ENCODE peak calls at places on chromosomes 2 and 18, in eight cellular contexts. A is fibroblast of lung, F is mammary epithelial cell, U is HepG2, K is MM.1S, P is H1, H is neural progenitor cell, I is GM23248. Q is an unnamed sample.

GRCh38 chr2:203982276-203982675 is 45.7 kb downstream of the ICOS start:
- DNase-seq in A (no peak), F (no peak), U (no peak), K (no peak), P (no peak), H (no peak), I (no peak), Q (no peak)

GRCh38 chr2:43323810-43324588 is 97.6 kb upstream of the ZFP36L2 start:
- DNase-seq in A (no peak), F (no peak), U (no peak), K (no peak), P (no peak), H (no peak), I (peak), Q (no peak)

GRCh38 chr18:61549411-61549810 is 216.2 kb downstream of the CDH20 start:
- DNase-seq in A (no peak), F (no peak), U (no peak), K (no peak), P (no peak), H (no peak), I (no peak), Q (no peak)

GRCh38 chr2:166090900-166091299 is 36.9 kb downstream of the SCN1A start:
- DNase-seq in A (peak), F (peak), U (no peak), K (no peak), P (no peak), H (no peak), I (no peak), Q (peak)

GRCh38 chr18:58862851-58863538 is 1.7 kb upstream of the ZNF532 start:
- DNase-seq in A (peak), F (peak), U (no peak), K (peak), P (no peak), H (peak), I (peak), Q (peak)

GRCh38 chr2:222338374-222338773 is 39.6 kb upstream of the PAX3 start:
- DNase-seq in A (no peak), F (no peak), U (no peak), K (no peak), P (no peak), H (no peak), I (no peak), Q (no peak)

GRCh38 chr2:1162768-1163584 is 212.3 kb downstream of the SNTG2 start:
- DNase-seq in A (no peak), F (no peak), U (no peak), K (no peak), P (no peak), H (no peak), I (no peak), Q (no peak)

GRCh38 chr2:134083548-134083947 is 170.3 kb upstream of the MGAT5 start:
- DNase-seq in A (no peak), F (no peak), U (no peak), K (no peak), P (no peak), H (no peak), I (no peak), Q (no peak)

GRCh38 chr2:150134223-150134858 is 353.1 kb downstream of the RND3 start:
- DNase-seq in A (peak), F (no peak), U (no peak), K (no peak), P (no peak), H (no peak), I (peak), Q (peak)

GRCh38 chr2:120861576-120862191 is 126.0 kb downstream of the GLI2 start:
- DNase-seq in A (peak), F (no peak), U (no peak), K (no peak), P (no peak), H (peak), I (no peak), Q (peak)

GRCh38 chr2:19837235-19837766 is 64.5 kb downstream of the TTC32 start:
- DNase-seq in A (no peak), F (no peak), U (no peak), K (no peak), P (no peak), H (no peak), I (no peak), Q (no peak)

DNA sequence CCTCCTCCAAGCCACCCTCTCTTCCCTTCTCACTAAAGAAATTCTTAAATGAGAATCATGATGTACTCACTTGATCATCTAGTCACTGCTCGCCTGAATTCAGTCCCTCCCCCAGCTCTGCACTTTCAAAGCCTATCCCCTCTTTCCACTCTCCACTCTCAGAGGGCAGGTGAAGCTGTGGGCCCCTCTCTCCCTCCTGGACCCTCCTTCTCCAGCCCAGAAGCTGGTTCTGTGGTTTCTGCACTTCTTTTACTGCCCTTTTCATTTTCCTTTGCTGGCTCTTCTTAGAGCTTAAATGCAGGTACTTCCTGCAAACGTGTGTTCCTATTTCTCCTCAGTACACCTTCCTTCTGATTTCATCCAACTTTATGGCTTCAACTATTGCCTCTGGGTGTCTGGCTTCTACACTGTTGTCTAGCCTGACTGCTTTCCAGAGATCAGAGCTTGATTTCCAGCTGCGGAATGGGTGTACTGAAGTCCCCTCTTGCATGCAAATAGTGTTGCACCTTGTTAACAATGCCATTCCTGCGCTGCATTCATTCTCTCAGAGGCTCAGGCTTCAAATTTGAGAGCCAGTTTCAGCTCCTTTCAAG is 15.2 kb upstream of the TXNDC2 start:
- DNase-seq in A (no peak), F (no peak), U (no peak), K (no peak), P (no peak), H (no peak), I (no peak), Q (no peak)
- H3K9ac ChIP-seq in A (no peak), F (no peak), U (no peak), K (no peak), P (no peak), H (no peak), I (peak), Q (no peak)

DNA sequence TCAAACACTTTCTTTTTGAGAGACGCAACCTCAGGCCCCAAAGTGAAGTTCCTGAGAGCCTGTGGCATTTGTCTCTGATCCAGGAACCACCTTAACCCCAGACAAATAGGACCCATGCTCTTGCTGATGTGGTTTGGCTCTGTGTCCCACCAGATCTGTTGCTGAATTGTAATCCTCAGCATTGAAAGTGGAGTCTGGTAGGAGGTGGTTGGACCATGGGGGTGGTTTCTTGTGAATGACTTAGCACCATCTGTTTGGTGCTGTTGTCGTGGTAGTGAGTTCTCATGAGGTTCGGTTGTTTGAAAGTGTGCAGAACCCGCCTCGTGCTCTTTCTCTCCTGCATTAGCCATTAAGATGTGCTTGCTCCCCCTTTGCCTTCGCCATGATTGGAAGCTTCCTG is 252.6 kb downstream of the FAM210A start:
- DNase-seq in A (peak), F (no peak), U (no peak), K (no peak), P (no peak), H (no peak), I (no peak), Q (no peak)
- H3K4me2 ChIP-seq in A (no peak), F (no peak), U (no peak), K (no peak), P (no peak), H (no peak), I (no peak), Q (no peak)

DNA sequence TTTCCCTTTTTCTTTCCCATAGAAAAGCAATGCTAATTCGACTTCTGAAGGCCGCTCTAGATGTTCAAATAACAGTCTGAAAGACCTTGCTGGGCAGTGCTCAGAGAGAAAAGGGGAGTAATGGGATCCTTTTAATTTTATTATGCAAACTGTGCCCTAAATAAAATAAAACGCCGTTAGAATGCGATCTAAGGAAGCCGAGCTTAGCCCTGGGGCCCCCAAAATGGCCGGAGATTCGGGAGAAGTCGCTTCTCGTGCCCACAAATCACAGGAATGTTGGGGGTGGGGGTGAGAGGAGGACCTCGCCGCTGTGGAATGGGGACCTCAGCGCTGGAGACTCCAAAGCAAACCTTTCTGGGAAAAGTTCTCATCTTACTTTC is 8.4 kb upstream of the POU3F3 start:
- DNase-seq in A (peak), F (no peak), U (no peak), K (no peak), P (no peak), H (peak), I (no peak), Q (no peak)
- TF ChIP-seq EZH2 in A (peak), F (no peak), U (no peak), K (no peak), P (no peak), H (peak), I (no peak), Q (no peak)

DNA sequence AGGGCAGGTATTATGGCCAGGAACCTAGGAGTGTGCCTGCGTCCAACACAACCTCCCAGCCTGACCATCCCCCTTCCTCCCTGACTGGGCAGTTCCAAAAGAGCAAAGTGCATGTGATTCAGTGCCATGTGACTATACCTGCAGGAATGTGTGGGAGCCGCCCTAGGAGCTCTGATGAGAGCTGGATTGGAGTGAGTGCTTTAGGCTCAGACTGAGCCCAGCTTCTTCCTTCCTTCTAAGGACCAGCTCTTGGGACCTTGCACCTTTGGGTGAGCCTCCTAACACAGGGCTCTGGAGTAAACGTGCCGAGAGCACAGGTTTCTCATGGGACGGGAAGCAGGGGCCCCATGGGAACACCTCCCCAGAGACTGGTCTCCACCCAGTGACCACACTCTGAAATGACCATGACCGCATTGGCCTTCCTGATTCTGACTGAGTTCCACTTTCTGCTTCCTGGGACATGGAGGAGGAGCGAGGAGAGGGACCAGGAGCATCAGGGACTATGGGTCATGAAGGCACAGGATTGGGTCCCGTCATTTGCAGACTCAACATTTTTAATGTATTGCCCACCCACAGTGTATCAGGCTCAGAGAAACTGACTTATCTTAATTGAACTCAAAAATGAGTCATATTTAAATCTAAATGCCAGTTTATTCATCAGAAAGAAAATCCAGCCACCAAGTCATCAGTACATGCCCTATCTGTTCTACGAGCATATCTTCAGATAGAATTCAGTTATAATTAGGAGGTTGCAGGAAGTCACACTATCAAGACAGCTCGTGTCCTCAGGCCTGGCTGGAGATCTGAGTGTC is 87.8 kb upstream of the BCL2L11 start:
- DNase-seq in A (peak), F (peak), U (peak), K (no peak), P (no peak), H (no peak), I (peak), Q (no peak)
- H3K9ac ChIP-seq in A (no peak), F (no peak), U (no peak), K (no peak), P (no peak), H (no peak), I (no peak), Q (no peak)

GRCh38 chr2:217851191-217852020 is 151.4 kb downstream of the TNS1 start:
- DNase-seq in A (peak), F (peak), U (no peak), K (no peak), P (no peak), H (no peak), I (peak), Q (peak)
- H3K4me2 ChIP-seq in A (no peak), F (no peak), U (no peak), K (no peak), P (no peak), H (no peak), I (peak), Q (peak)

GRCh38 chr2:81852651-81853050 is 1548.1 kb upstream of the LRRTM1 start:
- DNase-seq in A (no peak), F (no peak), U (no peak), K (no peak), P (no peak), H (no peak), I (no peak), Q (no peak)
- TF ChIP-seq EZH2 in A (no peak), F (no peak), U (no peak), K (no peak), P (no peak), H (no peak), I (no peak), Q (no peak)

GRCh38 chr2:60980031-60980815 is 37.3 kb upstream of the PEX13 start:
- DNase-seq in A (no peak), F (no peak), U (no peak), K (no peak), P (no peak), H (no peak), I (no peak), Q (no peak)
- H3K9ac ChIP-seq in A (no peak), F (no peak), U (no peak), K (no peak), P (no peak), H (no peak), I (no peak), Q (no peak)

Q was measured in astrocyte.